ENCODE peak calls at places on chromosome 4, in five cellular contexts. One of them, this sample, is unnamed.

GRCh38 chr4:46016306-46016705 is 107.5 kb downstream of the GABRG1 start:
- DNase-seq in NCI-H146: no peak
- DNase-seq in GM10248: no peak
- DNase-seq in MCF 10A: peak; percentile 36
- DNase-seq in NAMALWA: peak; percentile 2
- DNase-seq in this sample: no peak

GRCh38 chr4:179678093-179678804 is 2236.0 kb upstream of the AGA start:
- DNase-seq in NCI-H146: no peak
- DNase-seq in GM10248: no peak
- DNase-seq in MCF 10A: no peak
- DNase-seq in NAMALWA: no peak
- DNase-seq in this sample: no peak

GRCh38 chr4:36128689-36129088 is 115.6 kb downstream of the ARAP2 start:
- DNase-seq in NCI-H146: no peak
- DNase-seq in GM10248: no peak
- DNase-seq in MCF 10A: peak; percentile 42
- DNase-seq in NAMALWA: peak; percentile 13
- DNase-seq in this sample: no peak

GRCh38 chr4:38062088-38062893 is 102.1 kb downstream of the PTTG2 start:
- DNase-seq in NCI-H146: peak; percentile 67
- DNase-seq in GM10248: peak; percentile 69
- DNase-seq in MCF 10A: peak; percentile 83
- DNase-seq in NAMALWA: peak; percentile 71
- DNase-seq in this sample: peak; percentile 63

GRCh38 chr4:73417973-73418372 is 13.9 kb downstream of the ALB start:
- DNase-seq in NCI-H146: no peak
- DNase-seq in GM10248: no peak
- DNase-seq in MCF 10A: peak; percentile 40
- DNase-seq in NAMALWA: no peak
- DNase-seq in this sample: no peak

GRCh38 chr4:177161781-177162180 is 147.9 kb upstream of the NEIL3 start:
- DNase-seq in NCI-H146: no peak
- DNase-seq in GM10248: no peak
- DNase-seq in MCF 10A: no peak
- DNase-seq in NAMALWA: no peak
- DNase-seq in this sample: no peak

GRCh38 chr4:72468904-72469502 is 100.0 kb downstream of the ADAMTS3 start:
- DNase-seq in NCI-H146: no peak
- DNase-seq in GM10248: no peak
- DNase-seq in MCF 10A: peak; percentile 54
- DNase-seq in NAMALWA: peak; percentile 57
- DNase-seq in this sample: peak; percentile 34

GRCh38 chr4:121370729-121371325 is 10.0 kb downstream of the QRFPR start:
- DNase-seq in NCI-H146: no peak
- DNase-seq in GM10248: peak; percentile 32
- DNase-seq in MCF 10A: peak; percentile 68
- DNase-seq in NAMALWA: peak; percentile 67
- DNase-seq in this sample: peak; percentile 27

GRCh38 chr4:137768196-137768595 is 235.9 kb upstream of the PCDH18 start:
- DNase-seq in NCI-H146: no peak
- DNase-seq in GM10248: no peak
- DNase-seq in MCF 10A: peak; percentile 8
- DNase-seq in NAMALWA: no peak
- DNase-seq in this sample: no peak

GRCh38 chr4:8090312-8090711 is 68.3 kb downstream of the ABLIM2 start:
- DNase-seq in NCI-H146: no peak
- DNase-seq in GM10248: no peak
- DNase-seq in MCF 10A: peak; percentile 79
- DNase-seq in NAMALWA: peak; percentile 21
- DNase-seq in this sample: no peak

GRCh38 chr4:11471613-11472012 is 42.9 kb upstream of the HS3ST1 start:
- DNase-seq in NCI-H146: no peak
- DNase-seq in GM10248: peak; percentile 10
- DNase-seq in MCF 10A: no peak
- DNase-seq in NAMALWA: peak; percentile 52
- DNase-seq in this sample: no peak

GRCh38 chr4:71783972-71784371 is at the start of gene GC:
- DNase-seq in NCI-H146: no peak
- DNase-seq in GM10248: no peak
- DNase-seq in MCF 10A: no peak
- DNase-seq in NAMALWA: no peak
- DNase-seq in this sample: no peak

GRCh38 chr4:97987019-97987648 is 156.1 kb downstream of the STPG2 start:
- DNase-seq in NCI-H146: no peak
- DNase-seq in GM10248: peak; percentile 13
- DNase-seq in MCF 10A: peak; percentile 49
- DNase-seq in NAMALWA: peak; percentile 53
- DNase-seq in this sample: peak; percentile 24

GRCh38 chr4:153880983-153881382 is 92.1 kb upstream of the SFRP2 start:
- DNase-seq in NCI-H146: no peak
- DNase-seq in GM10248: no peak
- DNase-seq in MCF 10A: no peak
- DNase-seq in NAMALWA: no peak
- DNase-seq in this sample: peak; percentile 11

GRCh38 chr4:57043304-57044251 is 64.9 kb downstream of the POLR2B start:
- DNase-seq in NCI-H146: no peak
- DNase-seq in GM10248: no peak
- DNase-seq in MCF 10A: no peak
- DNase-seq in NAMALWA: no peak
- DNase-seq in this sample: no peak

GRCh38 chr4:16858275-16858752 is 40.1 kb downstream of the LDB2 start:
- DNase-seq in NCI-H146: no peak
- DNase-seq in GM10248: no peak
- DNase-seq in MCF 10A: peak; percentile 6
- DNase-seq in NAMALWA: no peak
- DNase-seq in this sample: no peak

GRCh38 chr4:112284662-112285411 is 867 bp downstream of the TIFA start:
- DNase-seq in NCI-H146: peak; percentile 27
- DNase-seq in GM10248: no peak
- DNase-seq in MCF 10A: peak; percentile 42
- DNase-seq in NAMALWA: peak; percentile 50
- DNase-seq in this sample: peak; percentile 52

GRCh38 chr4:1112174-1112820 is 1.1 kb downstream of the RNF212 start:
- DNase-seq in NCI-H146: no peak
- DNase-seq in GM10248: no peak
- DNase-seq in MCF 10A: no peak
- DNase-seq in NAMALWA: peak; percentile 14
- DNase-seq in this sample: no peak

GRCh38 chr4:114780205-114780604 is 181.6 kb downstream of the UGT8 start:
- DNase-seq in NCI-H146: peak; percentile 46
- DNase-seq in GM10248: no peak
- DNase-seq in MCF 10A: peak; percentile 64
- DNase-seq in NAMALWA: peak; percentile 32
- DNase-seq in this sample: peak; percentile 4